ENCODE peak calls at places on chromosomes 1 and 21, in eight cellular contexts. Z is heart left ventricle, T is sigmoid colon, A is body of pancreas, B is fibroblast of lung, V is A549, R is ovary, K is RWPE1. X is an unnamed sample.

GRCh38 chr1:217059401-217059800 is 336.2 kb upstream of the ESRRG start:
- DNase-seq in T (no peak), V (no peak), K (no peak), Z (no peak), R (no peak), A (no peak), B (no peak), X (no peak)

GRCh38 chr1:209207701-209208286 is 375.7 kb upstream of the CAMK1G start:
- DNase-seq in B (peak; percentile 58), R (peak; percentile 70), A (peak; percentile 65), Z (peak; percentile 63), T (peak; percentile 79), V (peak; percentile 45), K (peak; percentile 66), X (no peak)

GRCh38 chr1:187817782-187818181 is 989.0 kb downstream of the PLA2G4A start:
- DNase-seq in K (no peak), T (no peak), Z (no peak), R (no peak), V (no peak), B (no peak), A (no peak), X (no peak)

GRCh38 chr1:117846674-117847425 is 82.6 kb downstream of the GDAP2 start:
- DNase-seq in K (no peak), Z (no peak), T (no peak), B (no peak), R (no peak), V (peak; percentile 11), A (peak; percentile 28), X (no peak)

GRCh38 chr1:165152727-165153126 is 203.8 kb downstream of the LMX1A start:
- DNase-seq in Z (no peak), B (no peak), T (no peak), K (no peak), R (no peak), A (no peak), V (peak; percentile 11), X (no peak)

GRCh38 chr1:233208687-233209086 is 86.8 kb downstream of the PCNX2 start:
- DNase-seq in R (no peak), T (no peak), Z (no peak), K (no peak), A (no peak), B (no peak), V (no peak), X (no peak)

GRCh38 chr1:72724951-72725863 is 442.9 kb upstream of the NEGR1 start:
- DNase-seq in T (peak; percentile 44), V (no peak), Z (no peak), A (no peak), K (no peak), B (no peak), R (no peak), X (no peak)

GRCh38 chr1:45493116-45493697 is 2.2 kb upstream of the TESK2 start:
- DNase-seq in V (peak; percentile 53), R (no peak), B (peak; percentile 69), A (peak; percentile 60), Z (peak; percentile 35), T (no peak), K (peak; percentile 49), X (no peak)

GRCh38 chr1:21932127-21932526 is 5.0 kb downstream of the HSPG2 start:
- DNase-seq in V (no peak), K (no peak), Z (peak; percentile 69), T (peak; percentile 91), R (no peak), A (no peak), B (peak; percentile 75), X (no peak)

GRCh38 chr1:58782308-58783089 is 1.3 kb downstream of the JUN start:
- DNase-seq in V (peak; percentile 39), B (peak; percentile 42), K (no peak), T (peak; percentile 85), R (peak; percentile 70), A (peak; percentile 71), Z (peak; percentile 56), X (no peak)

GRCh38 chr21:39182484-39183271 is 573 bp downstream of the PSMG1 start:
- DNase-seq in B (peak; percentile 42), K (peak; percentile 14), R (no peak), T (peak; percentile 73), A (no peak), Z (no peak), V (peak; percentile 4), X (no peak)

GRCh38 chr1:88433556-88433955 is 250.5 kb upstream of the PKN2 start:
- DNase-seq in K (no peak), T (no peak), V (no peak), A (no peak), B (no peak), R (no peak), Z (no peak), X (peak; percentile 3)

GRCh38 chr1:41394918-41395598 is 33.8 kb downstream of the FOXO6 start:
- DNase-seq in T (peak; percentile 45), K (no peak), V (no peak), A (no peak), B (no peak), R (no peak), Z (no peak), X (no peak)

GRCh38 chr1:167940264-167940663 is 3.4 kb upstream of the MPC2 start:
- DNase-seq in V (no peak), Z (no peak), A (no peak), R (no peak), B (no peak), T (no peak), K (no peak), X (no peak)

GRCh38 chr1:167936068-167936929 is at the start of gene DCAF6:
- DNase-seq in R (peak; percentile 98), Z (peak; percentile 98), V (peak; percentile 99), A (peak; percentile 98), K (peak; percentile 98), T (peak; percentile 98), B (peak; percentile 99), X (peak; percentile 93)

GRCh38 chr1:167937709-167938010 is 788 bp upstream of the MPC2 start:
- DNase-seq in A (no peak), T (no peak), K (no peak), V (no peak), B (no peak), Z (no peak), R (no peak), X (no peak)

GRCh38 chr1:167936930-167937708 is at the start of gene MPC2:
- DNase-seq in K (peak; percentile 78), B (peak; percentile 75), V (peak; percentile 59), T (peak; percentile 89), A (peak; percentile 69), R (peak; percentile 83), Z (peak; percentile 76), X (no peak)

DNA sequence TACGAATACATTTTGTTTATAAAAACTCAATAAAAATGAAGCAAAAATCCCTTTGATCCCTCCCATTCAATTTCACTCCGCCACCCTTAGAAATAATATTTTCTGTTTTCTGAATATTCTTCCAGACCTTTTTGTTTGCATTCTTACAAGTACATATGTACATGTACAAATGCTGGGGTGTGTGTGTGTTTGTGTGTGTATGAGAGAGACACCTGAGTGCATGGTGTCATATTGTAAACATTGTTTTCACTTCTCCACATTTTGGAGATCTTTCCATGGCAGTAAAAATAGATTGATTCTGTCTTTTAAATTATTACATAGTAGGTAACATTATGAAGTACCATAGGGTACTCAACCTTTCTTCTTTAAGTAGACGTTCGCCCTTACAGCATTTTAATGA is 1.2 kb upstream of the MPC2 start:
- DNase-seq in V (peak; percentile 9), R (no peak), T (no peak), A (no peak), K (no peak), B (no peak), Z (no peak), X (no peak)
- H3K27ac ChIP-seq in V (peak overlapping the region; percentile 55), R (peak overlapping the region; percentile 86), T (peak overlapping the region; percentile 95), A (peak overlapping the region; percentile 94), K (no peak overlapping the region), B (no peak overlapping the region), Z (peak overlapping the region; percentile 97), X (peak overlapping the region; percentile 90)

GRCh38 chr1:207922554-207922953 is 11.6 kb upstream of the CD34 start:
- DNase-seq in B (no peak), A (no peak), Z (peak; percentile 87), V (no peak), K (no peak), T (no peak), R (no peak), X (no peak)
- H3K27ac ChIP-seq in B (no peak overlapping the region), A (no peak overlapping the region), Z (peak overlapping the region; percentile 81), V (no peak overlapping the region), K (no peak overlapping the region), T (peak overlapping the region; percentile 51), R (no peak overlapping the region), X (no peak overlapping the region)

GRCh38 chr1:101748077-101748476 is 248.6 kb downstream of the OLFM3 start:
- DNase-seq in B (no peak), A (no peak), T (no peak), Z (no peak), K (no peak), R (no peak), V (no peak), X (no peak)
- H3K27ac ChIP-seq in B (no peak overlapping the region), A (no peak overlapping the region), T (no peak overlapping the region), Z (no peak overlapping the region), K (no peak overlapping the region), R (no peak overlapping the region), V (no peak overlapping the region), X (no peak overlapping the region)

DNA sequence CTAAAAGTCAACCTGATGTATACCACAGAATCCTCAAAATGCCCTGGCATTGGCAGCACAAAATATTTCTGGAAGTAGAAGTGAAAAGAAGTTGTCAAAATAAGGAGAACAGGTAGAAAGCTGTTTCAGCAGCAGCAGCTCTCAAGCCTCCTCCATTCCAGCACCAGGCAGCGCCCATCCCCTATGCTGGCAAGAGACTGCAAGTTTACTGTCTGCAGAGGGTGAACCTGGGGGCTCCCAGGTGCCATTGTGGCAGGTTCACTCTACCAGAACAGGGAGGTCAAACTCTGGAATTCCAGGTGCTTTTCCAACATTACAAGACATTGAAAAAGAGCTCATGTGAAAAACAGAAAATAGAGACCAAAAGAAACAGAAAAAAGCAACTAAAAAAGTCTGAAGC is 128.8 kb upstream of the CTTNBP2NL start:
- DNase-seq in V (no peak), R (no peak), Z (no peak), K (no peak), A (no peak), B (no peak), T (no peak), X (no peak)
- H3K27ac ChIP-seq in V (no peak overlapping the region), R (no peak overlapping the region), Z (no peak overlapping the region), K (no peak overlapping the region), A (no peak overlapping the region), B (no peak overlapping the region), T (no peak overlapping the region), X (no peak overlapping the region)

GRCh38 chr1:211376807-211377206 is 50.2 kb downstream of the TRAF5 start:
- DNase-seq in T (no peak), K (no peak), V (no peak), R (no peak), Z (no peak), A (no peak), B (no peak), X (no peak)
- H3K27ac ChIP-seq in T (no peak overlapping the region), K (no peak overlapping the region), V (no peak overlapping the region), R (no peak overlapping the region), Z (no peak overlapping the region), A (no peak overlapping the region), B (no peak overlapping the region), X (no peak overlapping the region)

DNA sequence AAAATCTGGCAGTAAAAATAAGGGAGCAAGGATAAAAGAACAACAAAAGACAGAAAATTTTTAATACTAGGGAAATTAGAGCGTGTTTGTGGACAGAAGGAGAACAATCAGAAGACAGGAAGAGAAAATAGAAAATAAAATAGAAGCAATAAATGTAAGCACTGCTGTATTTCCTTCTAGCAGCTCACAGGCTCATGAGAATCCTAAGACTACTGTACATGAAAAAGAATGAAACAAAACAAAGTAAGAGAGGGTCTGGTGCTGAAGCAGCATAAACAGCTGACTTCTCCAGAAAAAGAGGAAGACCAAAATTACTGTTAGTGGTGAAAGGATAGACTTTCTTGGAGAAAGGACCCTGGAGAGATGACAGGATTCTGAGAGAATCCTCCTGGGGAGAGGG is 17.3 kb downstream of the SLC25A24 start:
- DNase-seq in R (no peak), K (no peak), A (no peak), V (no peak), B (no peak), T (no peak), Z (no peak), X (no peak)
- H3K27ac ChIP-seq in R (no peak overlapping the region), K (peak overlapping the region; percentile 72), A (no peak overlapping the region), V (no peak overlapping the region), B (no peak overlapping the region), T (no peak overlapping the region), Z (peak overlapping the region; percentile 50), X (peak overlapping the region; percentile 52)